ENCODE peak calls at places on chromosomes 11 and 22, in six cellular contexts. Y is HepG2, R is SK-N-SH, T is K562, J is H1, F is GM12878. C is an unnamed sample.

GRCh38 chr11:70233511-70233919 is 30.4 kb downstream of the FADD start:
- DNase-seq in Y (peak; percentile 58), J (no peak), F (no peak), T (peak; percentile 37), R (no peak), C (no peak)

GRCh38 chr11:11598243-11598642 is 23.6 kb downstream of the GALNT18 start:
- DNase-seq in J (no peak), R (no peak), F (no peak), T (no peak), Y (no peak), C (no peak)

GRCh38 chr11:44191322-44192014 is 96.0 kb downstream of the EXT2 start:
- DNase-seq in T (no peak), R (peak; percentile 34), J (no peak), F (no peak), Y (no peak), C (no peak)

GRCh38 chr22:30891781-30892180 is 76.8 kb downstream of the MORC2 start:
- DNase-seq in J (peak; percentile 27), F (no peak), Y (no peak), R (peak; percentile 17), T (no peak), C (no peak)

GRCh38 chr11:3158131-3158591 is 6.9 kb downstream of the OSBPL5 start:
- DNase-seq in Y (no peak), T (no peak), F (no peak), R (no peak), J (no peak), C (no peak)

GRCh38 chr22:37433786-37434185 is 6.5 kb upstream of the ELFN2 start:
- DNase-seq in Y (no peak), F (no peak), R (no peak), J (no peak), T (no peak), C (no peak)

GRCh38 chr11:23990346-23990745 is 506.5 kb upstream of the LUZP2 start:
- DNase-seq in F (no peak), T (no peak), R (no peak), Y (no peak), J (no peak), C (no peak)

GRCh38 chr22:42967933-42968332 is 47.0 kb downstream of the PACSIN2 start:
- DNase-seq in F (no peak), J (no peak), Y (no peak), T (peak; percentile 53), R (no peak), C (peak; percentile 75)

GRCh38 chr11:69647761-69648497 is 7.0 kb downstream of the CCND1 start:
- DNase-seq in R (no peak), J (no peak), T (no peak), Y (no peak), F (no peak), C (no peak)

GRCh38 chr11:30564994-30565393 is 21.2 kb downstream of the MPPED2 start:
- DNase-seq in R (no peak), F (no peak), Y (no peak), T (no peak), J (no peak), C (no peak)

GRCh38 chr22:28008056-28008455 is 89.0 kb upstream of the PITPNB start:
- DNase-seq in T (no peak), J (no peak), F (no peak), Y (no peak), R (no peak), C (no peak)

GRCh38 chr22:42921301-42921700 is 64.2 kb upstream of the ARFGAP3 start:
- DNase-seq in F (no peak), R (no peak), J (no peak), T (no peak), Y (no peak), C (no peak)

GRCh38 chr11:119380816-119381185 is 689 bp downstream of the USP2 start:
- DNase-seq in R (no peak), T (no peak), J (peak; percentile 64), F (no peak), Y (peak; percentile 47), C (no peak)

GRCh38 chr11:86579406-86579731 is 93.0 kb downstream of the ME3 start:
- DNase-seq in Y (no peak), J (no peak), T (no peak), F (no peak), R (no peak), C (no peak)

GRCh38 chr11:42552786-42553185 is 759.0 kb upstream of the API5 start:
- DNase-seq in Y (no peak), F (no peak), T (no peak), J (no peak), R (no peak), C (no peak)

GRCh38 chr11:1939006-1939626 is 8.0 kb upstream of the MRPL23 start:
- DNase-seq in F (no peak), T (no peak), R (peak; percentile 84), J (peak; percentile 47), Y (no peak), C (no peak)

GRCh38 chr22:25008666-25009065 is 56.1 kb downstream of the KIAA1671 start:
- DNase-seq in R (no peak), F (peak; percentile 35), Y (no peak), J (no peak), T (no peak), C (no peak)

GRCh38 chr22:39184586-39185577 is 32.4 kb upstream of the CBX7 start:
- DNase-seq in F (no peak), R (no peak), Y (no peak), T (peak; percentile 4), J (no peak), C (no peak)

GRCh38 chr22:42613869-42614268 is 814 bp downstream of the POLDIP3 start:
- DNase-seq in R (no peak), F (no peak), T (no peak), Y (no peak), J (no peak), C (no peak)

GRCh38 chr11:2466869-2467694 is 22.3 kb downstream of the KCNQ1 start:
- DNase-seq in Y (no peak), R (no peak), J (no peak), F (no peak), T (no peak), C (peak; percentile 78)

GRCh38 chr11:111523343-111523742 is 8.8 kb downstream of the HOATZ start:
- DNase-seq in R (no peak), T (no peak), Y (no peak), J (no peak), F (no peak), C (no peak)

GRCh38 chr11:1422481-1422880 is 32.7 kb downstream of the BRSK2 start:
- DNase-seq in R (no peak), T (peak; percentile 39), J (no peak), Y (no peak), F (no peak), C (no peak)

GRCh38 chr22:30234786-30235470 is 11.6 kb downstream of the LIF start:
- DNase-seq in R (no peak), J (no peak), Y (no peak), T (no peak), F (no peak), C (no peak)

GRCh38 chr11:2718817-2719438 is 19.1 kb upstream of the KCNQ1OT1 start:
- DNase-seq in F (no peak), T (no peak), Y (no peak), R (no peak), J (no peak), C (no peak)

GRCh38 chr11:87299041-87299481 is 261.3 kb downstream of the TMEM135 start:
- DNase-seq in J (no peak), T (no peak), Y (no peak), R (no peak), F (no peak), C (peak; percentile 25)

GRCh38 chr22:17501679-17502285 is 61.5 kb upstream of the SLC25A18 start:
- DNase-seq in F (peak; percentile 57), J (no peak), R (peak; percentile 69), Y (peak; percentile 63), T (peak; percentile 55), C (peak; percentile 27)

GRCh38 chr11:92693146-92693545 is 276.3 kb upstream of the MTNR1B start:
- DNase-seq in Y (no peak), R (no peak), T (no peak), J (no peak), F (no peak), C (no peak)

GRCh38 chr11:134202661-134203060 is 21.1 kb downstream of the NCAPD3 start:
- DNase-seq in R (no peak), F (no peak), J (no peak), Y (no peak), T (no peak), C (no peak)

GRCh38 chr11:116072133-116072532 is 567.9 kb upstream of the CADM1 start:
- DNase-seq in F (no peak), Y (no peak), J (no peak), R (no peak), T (no peak), C (no peak)

GRCh38 chr22:32824531-32825315 is 23.2 kb downstream of the TIMP3 start:
- DNase-seq in R (no peak), T (no peak), Y (no peak), F (no peak), J (no peak), C (no peak)

GRCh38 chr11:78438298-78438975 is 20.8 kb upstream of the GAB2 start:
- DNase-seq in F (no peak), R (no peak), Y (no peak), T (no peak), J (no peak), C (no peak)

GRCh38 chr11:68343761-68344256 is 31.4 kb downstream of the LRP5 start:
- DNase-seq in F (no peak), J (no peak), R (no peak), T (peak; percentile 52), Y (peak; percentile 68), C (no peak)

GRCh38 chr11:35750315-35750714 is 87.7 kb downstream of the TRIM44 start:
- DNase-seq in F (no peak), T (no peak), R (no peak), J (no peak), Y (peak; percentile 50), C (no peak)

DNA sequence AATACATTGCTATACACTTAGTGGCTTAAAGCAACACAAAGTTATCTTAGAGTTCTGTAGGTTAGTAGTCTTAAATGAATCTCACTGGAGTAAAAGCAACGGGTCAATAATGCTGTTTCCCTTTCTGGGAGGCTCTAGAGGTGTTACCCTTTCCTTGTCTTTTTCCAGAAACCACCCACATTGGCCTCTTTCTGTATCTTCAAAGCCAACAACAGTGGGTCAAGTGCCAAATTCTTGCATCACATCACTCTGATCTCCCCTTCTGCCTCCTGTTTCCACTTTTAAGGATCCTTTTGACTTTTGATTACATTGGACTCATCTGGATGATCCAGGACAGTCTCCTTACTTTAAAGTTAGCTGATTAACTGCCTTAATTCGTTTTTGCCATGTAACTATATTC is 93.6 kb downstream of the DDX10 start:
- DNase-seq in T (no peak), J (no peak), Y (no peak), F (no peak), R (no peak), C (no peak)
- TF ChIP-seq GABPA in T (no peak), J (no peak), Y (no peak), F (no peak), R (no peak), C (no peak)

GRCh38 chr11:7522546-7522945 is 8.7 kb downstream of the PPFIBP2 start:
- DNase-seq in T (no peak), Y (no peak), J (no peak), R (no peak), F (no peak), C (no peak)
- H3K27ac ChIP-seq in T (no peak overlapping the region), Y (no peak overlapping the region), J (no peak overlapping the region), R (no peak overlapping the region), F (peak overlapping the region; percentile 100), C (no peak overlapping the region)

GRCh38 chr11:62445314-62445740 is 26.5 kb downstream of the SCGB1A1 start:
- DNase-seq in Y (no peak), T (no peak), R (no peak), J (no peak), F (no peak), C (no peak)
- TF ChIP-seq GABPA in Y (no peak), T (no peak), R (no peak), J (no peak), F (no peak), C (no peak)

GRCh38 chr11:66279092-66279797 is 1.3 kb downstream of the CNIH2 start:
- DNase-seq in R (peak; percentile 48), T (no peak), F (no peak), Y (no peak), J (peak; percentile 57), C (no peak)
- H3K27ac ChIP-seq in R (no peak overlapping the region), T (no peak overlapping the region), F (no peak overlapping the region), Y (no peak overlapping the region), J (no peak overlapping the region), C (no peak overlapping the region)